ENCODE peak calls at places on chromosomes 4 and X, in five cellular contexts. L is SK-N-SH, S is GM12878, F is K562, D is HepG2. Y is an unnamed sample.

GRCh38 chrX:40912576-40912975 is 172.7 kb upstream of the USP9X start:
- DNase-seq in L (no peak), S (no peak), F (no peak), D (no peak), Y (no peak)

GRCh38 chr4:38309471-38309870 is 349.3 kb downstream of the PTTG2 start:
- DNase-seq in L (no peak), S (no peak), F (no peak), D (no peak), Y (no peak)

GRCh38 chr4:6281436-6282144 is 11.9 kb downstream of the WFS1 start:
- DNase-seq in L (no peak), S (no peak), F (no peak), D (no peak), Y (no peak)

GRCh38 chr4:176601156-176601555 is 191.6 kb downstream of the VEGFC start:
- DNase-seq in L (no peak), S (no peak), F (no peak), D (no peak), Y (no peak)

GRCh38 chr4:15006416-15007024 is 4.2 kb downstream of the CPEB2 start:
- DNase-seq in L (no peak), S (no peak), F (peak; percentile 14), D (no peak), Y (no peak)

GRCh38 chrX:12138366-12139313 is at the start of gene FRMPD4:
- DNase-seq in L (peak; percentile 10), S (no peak), F (no peak), D (no peak), Y (peak; percentile 27)

GRCh38 chrX:84133023-84133422 is 55.0 kb downstream of the RPS6KA6 start:
- DNase-seq in L (no peak), S (no peak), F (no peak), D (no peak), Y (no peak)

GRCh38 chr4:137032242-137032641 is 500.1 kb downstream of the PCDH18 start:
- DNase-seq in L (no peak), S (no peak), F (no peak), D (no peak), Y (no peak)

GRCh38 chr4:17385403-17385802 is 126.5 kb downstream of the QDPR start:
- DNase-seq in L (no peak), S (peak; percentile 24), F (no peak), D (no peak), Y (no peak)

GRCh38 chrX:153509592-153509991 is 7.8 kb upstream of the ATP2B3 start:
- DNase-seq in L (no peak), S (no peak), F (no peak), D (no peak), Y (no peak)

GRCh38 chrX:24133280-24133679 is 16.2 kb upstream of the ZFX start:
- DNase-seq in L (no peak), S (no peak), F (no peak), D (no peak), Y (no peak)

GRCh38 chrX:154730271-154730883 is 20.5 kb downstream of the GAB3 start:
- DNase-seq in L (no peak), S (no peak), F (no peak), D (no peak), Y (no peak)

GRCh38 chr4:115145393-115146160 is 32.2 kb upstream of the NDST4 start:
- DNase-seq in L (no peak), S (no peak), F (no peak), D (no peak), Y (no peak)

GRCh38 chr4:111849726-111850284 is 295.4 kb upstream of the FAM241A start:
- DNase-seq in L (no peak), S (no peak), F (no peak), D (no peak), Y (no peak)
- TF ChIP-seq FOXM1 in L (no peak), S (no peak), F (no peak), D (no peak), Y (no peak)

DNA sequence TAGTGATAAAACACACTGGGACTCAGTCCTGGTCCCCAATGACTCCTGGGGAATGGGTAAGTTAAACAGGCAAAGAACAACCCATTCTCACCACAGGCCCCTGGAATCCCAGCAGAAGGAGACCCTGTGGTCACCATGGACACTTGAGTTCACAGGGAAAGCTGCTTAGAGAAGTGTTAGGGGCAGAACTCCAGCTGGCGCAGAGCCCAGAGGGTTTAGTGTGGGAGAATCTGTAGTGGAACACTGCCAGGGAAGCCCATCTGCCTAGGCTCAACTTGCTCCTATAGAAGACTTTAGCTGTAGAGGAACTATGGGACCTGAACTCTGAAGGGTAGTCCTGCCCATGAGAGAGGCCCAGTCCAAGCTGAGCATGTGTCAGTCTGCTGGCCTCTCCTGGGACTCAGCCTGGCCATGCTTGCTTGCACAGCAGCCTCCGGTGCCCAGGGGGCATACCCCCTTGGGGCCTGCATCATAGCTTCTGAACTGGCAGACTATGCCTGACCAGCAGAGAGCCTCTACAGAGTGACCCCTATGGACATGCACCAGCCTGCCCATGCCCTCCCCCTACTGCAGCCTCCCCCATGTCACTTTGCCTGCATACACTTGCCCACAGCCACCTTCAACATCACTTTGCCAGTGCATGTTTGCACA is 343.5 kb downstream of the IDS start:
- DNase-seq in L (no peak), S (no peak), F (no peak), D (no peak), Y (no peak)
- TF ChIP-seq FOXM1 in L (no peak), S (no peak), F (no peak), D (no peak), Y (no peak)

DNA sequence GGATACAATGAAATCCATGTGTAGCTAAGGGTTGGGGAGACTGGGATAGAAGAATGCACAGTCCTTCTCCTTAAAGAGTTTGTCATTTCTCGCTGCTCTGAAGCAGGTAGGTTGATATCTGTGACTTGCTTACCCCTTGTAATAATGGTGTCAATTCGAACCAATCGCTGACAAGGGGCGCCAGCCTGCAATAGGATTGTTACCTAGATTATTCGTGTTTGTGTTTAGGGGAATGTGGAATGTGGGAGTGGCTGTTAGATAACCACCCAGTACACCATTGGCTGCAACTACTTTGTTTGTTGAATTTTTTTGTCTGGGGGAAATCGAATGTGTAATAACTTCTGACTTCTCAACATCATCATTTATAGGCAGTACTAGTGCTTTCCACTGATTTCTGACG is 141.6 kb downstream of the LARP7 start:
- DNase-seq in L (no peak), S (no peak), F (no peak), D (no peak), Y (no peak)
- TF ChIP-seq FOXM1 in L (no peak), S (no peak), F (no peak), D (no peak), Y (no peak)

DNA sequence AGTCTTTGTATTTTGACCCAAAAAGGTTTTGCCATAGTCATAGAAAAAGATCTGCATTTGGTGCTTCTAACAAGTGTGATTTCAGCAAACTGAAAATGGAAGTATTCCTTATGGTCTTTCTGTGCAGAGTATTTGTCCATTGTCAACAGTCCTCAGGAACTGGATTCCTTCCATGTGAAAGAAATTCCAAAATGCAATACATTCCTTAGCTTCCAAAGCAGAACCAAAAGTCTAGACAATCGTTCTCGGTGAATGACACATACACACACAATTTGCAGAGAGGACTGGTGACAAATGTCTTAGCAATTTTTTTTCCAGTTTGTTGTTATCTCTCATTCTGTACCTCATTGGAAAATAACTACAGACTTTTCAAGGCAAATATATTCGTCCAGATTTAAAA is 562.2 kb upstream of the SLIT2 start:
- DNase-seq in L (no peak), S (no peak), F (no peak), D (no peak), Y (no peak)
- TF ChIP-seq FOXM1 in L (no peak), S (no peak), F (no peak), D (no peak), Y (no peak)

GRCh38 chr4:169975131-169975836 is 50.9 kb downstream of the MFAP3L start:
- DNase-seq in L (no peak), S (no peak), F (no peak), D (no peak), Y (no peak)

GRCh38 chr4:169975837-169976796 is 50.1 kb downstream of the MFAP3L start:
- DNase-seq in L (no peak), S (no peak), F (no peak), D (peak; percentile 53), Y (no peak)

GRCh38 chr4:169971456-169972015 is 54.7 kb downstream of the MFAP3L start:
- DNase-seq in L (no peak), S (no peak), F (no peak), D (no peak), Y (no peak)

GRCh38 chr4:169976951-169977350 is 49.2 kb downstream of the MFAP3L start:
- DNase-seq in L (no peak), S (no peak), F (no peak), D (no peak), Y (no peak)
- TF ChIP-seq FOXM1 in L (no peak), S (no peak), F (no peak), D (no peak), Y (no peak)

GRCh38 chr4:174120446-174121142 is 162.9 kb downstream of the FBXO8 start:
- DNase-seq in L (peak; percentile 69), S (no peak), F (peak; percentile 48), D (peak; percentile 62), Y (peak; percentile 55)
- TF ChIP-seq FOXM1 in L (no peak), S (no peak), F (no peak), D (no peak), Y (no peak)